ENCODE peak calls at places on chromosomes 12 and 14, in eight cellular contexts. J is gastrocnemius medialis, C is GM06990, R is HuH-7.5, V is T47D, F is ELF-1, I is psoas muscle, W is mucosa of gallbladder. X is an unnamed sample.

GRCh38 chr14:93708800-93709199 is 79.5 kb downstream of the PRIMA1 start:
- DNase-seq in J (no peak), C (no peak), R (no peak), V (no peak), F (no peak), I (no peak), W (no peak), X (no peak)

GRCh38 chr14:93891756-93892504 is 35.2 kb upstream of the FAM181A start:
- DNase-seq in J (no peak), C (no peak), R (no peak), V (no peak), F (no peak), I (no peak), W (no peak), X (no peak)

GRCh38 chr12:121968880-121969279 is 50.5 kb downstream of the CFAP251 start:
- DNase-seq in J (no peak), C (no peak), R (no peak), V (no peak), F (no peak), I (no peak), W (peak), X (no peak)

GRCh38 chr12:118120579-118121363 is 15.2 kb upstream of the PEBP1 start:
- DNase-seq in J (peak), C (peak), R (peak), V (peak), F (peak), I (peak), W (peak), X (peak)

GRCh38 chr14:48350971-48351370 is 675.6 kb upstream of the MDGA2 start:
- DNase-seq in J (no peak), C (no peak), R (no peak), V (no peak), F (no peak), I (no peak), W (no peak), X (no peak)

GRCh38 chr12:52903855-52904508 is 894 bp downstream of the KRT8 start:
- DNase-seq in J (no peak), C (peak), R (peak), V (peak), F (peak), I (no peak), W (peak), X (peak)

GRCh38 chr12:92927055-92927435 is 2.0 kb downstream of the EEA1 start:
- DNase-seq in J (peak), C (no peak), R (no peak), V (peak), F (peak), I (no peak), W (no peak), X (no peak)

GRCh38 chr14:25069889-25070288 is 19.9 kb upstream of the STXBP6 start:
- DNase-seq in J (no peak), C (no peak), R (no peak), V (no peak), F (no peak), I (no peak), W (no peak), X (no peak)

GRCh38 chr14:38762436-38762835 is 340.6 kb downstream of the SEC23A start:
- DNase-seq in J (no peak), C (no peak), R (no peak), V (no peak), F (no peak), I (no peak), W (no peak), X (no peak)

GRCh38 chr12:113586461-113586860 is 114.8 kb upstream of the LHX5 start:
- DNase-seq in J (no peak), C (no peak), R (no peak), V (no peak), F (no peak), I (no peak), W (no peak), X (no peak)

GRCh38 chr14:68548194-68549056 is 244.4 kb downstream of the ZFP36L1 start:
- DNase-seq in J (peak), C (no peak), R (no peak), V (no peak), F (peak), I (peak), W (peak), X (peak)

GRCh38 chr12:3135522-3136461 is 58.6 kb downstream of the TSPAN9 start:
- DNase-seq in J (peak), C (peak), R (peak), V (peak), F (peak), I (no peak), W (peak), X (peak)

GRCh38 chr12:127355061-127355820 is 911.7 kb upstream of the TMEM132C start:
- DNase-seq in J (no peak), C (no peak), R (no peak), V (peak), F (peak), I (no peak), W (no peak), X (no peak)

GRCh38 chr14:65006251-65006721 is 19.6 kb downstream of the FNTB start:
- DNase-seq in J (no peak), C (no peak), R (no peak), V (no peak), F (peak), I (no peak), W (no peak), X (no peak)

GRCh38 chr14:68668028-68668427 is 124.8 kb downstream of the ZFP36L1 start:
- DNase-seq in J (no peak), C (no peak), R (no peak), V (no peak), F (no peak), I (no peak), W (no peak), X (no peak)

GRCh38 chr14:90903101-90903500 is 86.9 kb upstream of the TTC7B start:
- DNase-seq in J (peak), C (peak), R (peak), V (peak), F (peak), I (no peak), W (peak), X (peak)

GRCh38 chr12:103769240-103769945 is 71.6 kb downstream of the NT5DC3 start:
- DNase-seq in J (no peak), C (no peak), R (no peak), V (no peak), F (peak), I (no peak), W (no peak), X (no peak)

GRCh38 chr14:100332797-100333196 is 9.7 kb downstream of the SLC25A47 start:
- DNase-seq in J (no peak), C (no peak), R (no peak), V (no peak), F (no peak), I (peak), W (no peak), X (no peak)

GRCh38 chr12:4153343-4153892 is 120.1 kb upstream of the CCND2 start:
- DNase-seq in J (no peak), C (peak), R (no peak), V (no peak), F (no peak), I (no peak), W (no peak), X (no peak)

GRCh38 chr14:34436118-34436905 is 25.7 kb downstream of the SPTSSA start:
- DNase-seq in J (no peak), C (no peak), R (no peak), V (no peak), F (no peak), I (no peak), W (no peak), X (no peak)

GRCh38 chr14:24123465-24124417 is 6.7 kb upstream of the FITM1 start:
- DNase-seq in J (no peak), C (no peak), R (no peak), V (no peak), F (peak), I (no peak), W (no peak), X (no peak)

GRCh38 chr14:32494566-32495434 is 165.7 kb downstream of the AKAP6 start:
- DNase-seq in J (peak), C (no peak), R (no peak), V (no peak), F (no peak), I (peak), W (no peak), X (no peak)

GRCh38 chr14:53452005-53452678 is 299.0 kb upstream of the DDHD1 start:
- DNase-seq in J (no peak), C (no peak), R (no peak), V (no peak), F (no peak), I (no peak), W (peak), X (no peak)

GRCh38 chr12:100858658-100859057 is 64.1 kb downstream of the ANO4 start:
- DNase-seq in J (no peak), C (no peak), R (no peak), V (no peak), F (no peak), I (no peak), W (no peak), X (no peak)

GRCh38 chr14:73457050-73457934 is 1.1 kb downstream of the NUMB start:
- DNase-seq in J (no peak), C (peak), R (no peak), V (peak), F (peak), I (peak), W (no peak), X (peak)

GRCh38 chr12:72178871-72179270 is 93.3 kb upstream of the TRHDE start:
- DNase-seq in J (no peak), C (no peak), R (no peak), V (no peak), F (no peak), I (no peak), W (no peak), X (no peak)

GRCh38 chr14:99244299-99244959 is 27.6 kb downstream of the BCL11B start:
- DNase-seq in J (no peak), C (no peak), R (no peak), V (no peak), F (no peak), I (no peak), W (no peak), X (no peak)

GRCh38 chr12:109291531-109292341 is 17.3 kb downstream of the FOXN4 start:
- DNase-seq in J (no peak), C (no peak), R (no peak), V (no peak), F (peak), I (peak), W (peak), X (peak)

GRCh38 chr14:45070215-45070614 is 13.7 kb upstream of the PRPF39 start:
- DNase-seq in J (no peak), C (no peak), R (no peak), V (no peak), F (no peak), I (no peak), W (no peak), X (no peak)

GRCh38 chr14:77403798-77404197 is 19.5 kb downstream of the NOXRED1 start:
- DNase-seq in J (no peak), C (no peak), R (no peak), V (no peak), F (no peak), I (no peak), W (no peak), X (no peak)

GRCh38 chr12:66693901-66694513 is 15.1 kb upstream of the GRIP1 start:
- DNase-seq in J (no peak), C (no peak), R (peak), V (peak), F (peak), I (no peak), W (peak), X (peak)

GRCh38 chr12:121581681-121582439 is 1.0 kb upstream of the KDM2B start:
- DNase-seq in J (peak), C (no peak), R (no peak), V (no peak), F (peak), I (peak), W (peak), X (no peak)

GRCh38 chr14:31059152-31059924 is 33.2 kb upstream of the STRN3 start:
- DNase-seq in J (peak), C (no peak), R (peak), V (no peak), F (peak), I (peak), W (peak), X (no peak)

X was measured in prostate gland.